ENCODE peak calls at places on chromosomes 6 and 20, in seven cellular contexts. R is ovary, V is astrocyte of the spinal cord, Y is T follicular helper cell, K is fibroblast of pulmonary artery, X is RPMI8226, T is GF-D8. E is an unnamed sample.

GRCh38 chr6:30259140-30260035 is 46.2 kb upstream of the TRIM26 start:
- DNase-seq in R (peak; percentile 70), V (peak; percentile 73), Y (peak; percentile 52), K (peak; percentile 75), X (peak; percentile 43), T (no peak), E (peak; percentile 90)

GRCh38 chr6:142155895-142156757 is 9.1 kb downstream of the VTA1 start:
- DNase-seq in R (no peak), V (peak; percentile 47), Y (no peak), K (peak; percentile 60), X (no peak), T (no peak), E (no peak)

GRCh38 chr20:39137299-39137698 is 175.2 kb downstream of the DHX35 start:
- DNase-seq in R (no peak), V (no peak), Y (no peak), K (no peak), X (no peak), T (no peak), E (no peak)

GRCh38 chr6:61562098-61562497 is 723.9 kb downstream of the KHDRBS2 start:
- DNase-seq in R (no peak), V (no peak), Y (no peak), K (no peak), X (no peak), T (no peak), E (no peak)

GRCh38 chr20:50815162-50815989 is 20.5 kb downstream of the BCAS4 start:
- DNase-seq in R (no peak), V (peak; percentile 79), Y (no peak), K (no peak), X (peak; percentile 42), T (no peak), E (no peak)

GRCh38 chr6:162377735-162378134 is 349.8 kb downstream of the PRKN start:
- DNase-seq in R (no peak), V (peak; percentile 21), Y (no peak), K (no peak), X (no peak), T (no peak), E (no peak)

GRCh38 chr20:14235355-14235754 is 102.1 kb downstream of the FLRT3 start:
- DNase-seq in R (no peak), V (peak; percentile 62), Y (no peak), K (peak; percentile 63), X (no peak), T (no peak), E (no peak)

GRCh38 chr6:125114248-125114858 is 39.2 kb upstream of the TPD52L1 start:
- DNase-seq in R (peak; percentile 49), V (peak; percentile 67), Y (peak; percentile 18), K (peak; percentile 74), X (peak; percentile 51), T (no peak), E (no peak)

GRCh38 chr20:25987073-25987927 is 290.6 kb upstream of the ZNF337 start:
- DNase-seq in R (peak; percentile 71), V (peak; percentile 22), Y (no peak), K (peak; percentile 47), X (peak; percentile 48), T (no peak), E (peak; percentile 87)

GRCh38 chr6:4185419-4185818 is 50.0 kb upstream of the ECI2 start:
- DNase-seq in R (no peak), V (no peak), Y (no peak), K (no peak), X (no peak), T (no peak), E (no peak)

GRCh38 chr6:43797919-43798318 is 27.9 kb downstream of the VEGFA start:
- DNase-seq in R (no peak), V (no peak), Y (no peak), K (no peak), X (no peak), T (no peak), E (no peak)

GRCh38 chr20:32364554-32365208 is 6.5 kb downstream of the ASXL1 start:
- DNase-seq in R (no peak), V (no peak), Y (no peak), K (no peak), X (no peak), T (no peak), E (no peak)

GRCh38 chr6:130222775-130223174 is at the start of gene SAMD3:
- DNase-seq in R (no peak), V (no peak), Y (no peak), K (no peak), X (no peak), T (no peak), E (no peak)